ENCODE peak calls at places on chromosome 6, in eight cellular contexts. V is iPS-NIHi11, A is left ventricle myocardium inferior, C is cardiac muscle cell, I is fibroblast of mammary gland, H is GM23338, W is IMR-90, T is H9. B is an unnamed sample.

GRCh38 chr6:102686461-102686860 is 1293.0 kb downstream of the GRIK2 start:
- DNase-seq in H (no peak), T (no peak), C (no peak), V (no peak), A (no peak), I (no peak), W (no peak), B (no peak)

GRCh38 chr6:96542702-96543101 is 20.2 kb upstream of the FHL5 start:
- DNase-seq in W (no peak), H (peak), A (no peak), C (no peak), I (peak), V (no peak), T (no peak), B (peak)

GRCh38 chr6:109024784-109025183 is 69.9 kb downstream of the SESN1 start:
- DNase-seq in A (peak), C (no peak), H (peak), T (peak), W (peak), I (peak), V (peak), B (peak)

GRCh38 chr6:7424967-7425807 is 35.6 kb downstream of the RIOK1 start:
- DNase-seq in H (peak), C (peak), W (peak), T (no peak), V (peak), I (peak), A (peak), B (peak)

GRCh38 chr6:149317656-149318571 is at the start of gene TAB2:
- DNase-seq in W (no peak), C (peak), I (no peak), V (peak), H (peak), T (no peak), A (peak), B (peak)

GRCh38 chr6:3407840-3408239 is 49.0 kb downstream of the SLC22A23 start:
- DNase-seq in I (no peak), H (no peak), V (no peak), T (no peak), A (no peak), C (no peak), W (no peak), B (no peak)

GRCh38 chr6:93820465-93821082 is 401.2 kb upstream of the EPHA7 start:
- DNase-seq in V (no peak), A (no peak), I (no peak), T (no peak), C (no peak), W (no peak), H (no peak), B (no peak)

GRCh38 chr6:36706339-36706738 is 8.7 kb downstream of the RAB44 start:
- DNase-seq in T (no peak), V (no peak), C (no peak), W (no peak), I (no peak), H (no peak), A (no peak), B (no peak)

GRCh38 chr6:35328108-35328723 is 14.1 kb upstream of the PPARD start:
- DNase-seq in A (no peak), I (no peak), C (no peak), H (no peak), T (peak), V (no peak), W (no peak), B (no peak)

GRCh38 chr6:166277021-166277420 is 31.2 kb downstream of the PRR18 start:
- DNase-seq in C (no peak), T (no peak), H (peak), A (no peak), W (no peak), V (no peak), I (peak), B (peak)

GRCh38 chr6:124002377-124003081 is 198.9 kb downstream of the NKAIN2 start:
- DNase-seq in C (peak), H (no peak), W (no peak), A (no peak), T (no peak), I (no peak), V (no peak), B (peak)

GRCh38 chr6:137848672-137849071 is 18.4 kb upstream of the TNFAIP3 start:
- DNase-seq in C (no peak), H (no peak), V (no peak), W (peak), T (no peak), A (no peak), I (no peak), B (peak)

GRCh38 chr6:20402181-20403079 is 751 bp downstream of the E2F3 start:
- DNase-seq in T (peak), V (peak), I (peak), W (no peak), A (peak), C (peak), H (peak), B (peak)

GRCh38 chr6:34555328-34555727 is 801 bp downstream of the SPDEF start:
- DNase-seq in H (no peak), C (no peak), T (no peak), W (no peak), I (no peak), A (no peak), V (no peak), B (no peak)

GRCh38 chr6:136508701-136509387 is 41.4 kb downstream of the MAP7 start:
- DNase-seq in W (no peak), T (no peak), V (no peak), C (no peak), A (no peak), H (no peak), I (no peak), B (no peak)

GRCh38 chr6:91087864-91088263 is 501.0 kb upstream of the MAP3K7 start:
- DNase-seq in A (no peak), I (no peak), V (peak), T (peak), H (peak), C (no peak), W (no peak), B (no peak)

GRCh38 chr6:18154507-18155272 is at the start of gene TPMT:
- DNase-seq in I (no peak), H (peak), W (no peak), A (no peak), T (no peak), V (no peak), C (no peak), B (no peak)

GRCh38 chr6:44569131-44569530 is 181.6 kb downstream of the CDC5L start:
- DNase-seq in H (no peak), T (no peak), I (no peak), V (no peak), A (no peak), C (no peak), W (no peak), B (no peak)

GRCh38 chr6:163324928-163325784 is 89.4 kb upstream of the QKI start:
- DNase-seq in C (no peak), W (peak), H (no peak), T (no peak), I (no peak), A (peak), V (no peak), B (peak)

GRCh38 chr6:25337431-25337830 is 58.3 kb downstream of the CARMIL1 start:
- DNase-seq in A (no peak), C (no peak), I (no peak), V (no peak), H (no peak), W (no peak), T (no peak), B (no peak)

GRCh38 chr6:117229870-117230269 is 35.5 kb upstream of the VGLL2 start:
- DNase-seq in V (no peak), C (no peak), I (no peak), A (no peak), T (no peak), W (no peak), H (no peak), B (no peak)

GRCh38 chr6:6453186-6453585 is 132.7 kb upstream of the F13A1 start:
- DNase-seq in C (no peak), V (no peak), I (no peak), A (no peak), H (no peak), W (no peak), T (no peak), B (no peak)

GRCh38 chr6:65299236-65299635 is 407.8 kb downstream of the EYS start:
- DNase-seq in H (no peak), I (no peak), A (no peak), V (no peak), W (no peak), C (no peak), T (no peak), B (no peak)

GRCh38 chr6:64280569-64280968 is 645.0 kb downstream of the PHF3 start:
- DNase-seq in V (no peak), T (no peak), W (peak), H (peak), A (no peak), C (peak), I (peak), B (peak)

GRCh38 chr6:100084301-100085161 is 90.5 kb upstream of the MCHR2 start:
- DNase-seq in I (peak), T (no peak), V (no peak), H (no peak), W (peak), A (no peak), C (no peak), B (no peak)

GRCh38 chr6:105511639-105512038 is 108.8 kb upstream of the PREP start:
- DNase-seq in H (no peak), W (no peak), T (no peak), C (no peak), V (no peak), A (no peak), I (no peak), B (no peak)

GRCh38 chr6:48101277-48101676 is 9.7 kb downstream of the PTCHD4 start:
- DNase-seq in C (no peak), V (no peak), W (no peak), H (no peak), T (no peak), A (no peak), I (peak), B (peak)

GRCh38 chr6:43938178-43939101 is 168.4 kb downstream of the VEGFA start:
- DNase-seq in A (peak), W (no peak), V (no peak), C (peak), I (no peak), T (peak), H (no peak), B (no peak)

GRCh38 chr6:30876039-30876730 is 8.1 kb upstream of the DDR1 start:
- DNase-seq in W (peak), V (no peak), H (no peak), I (peak), T (no peak), C (no peak), A (no peak), B (peak)

GRCh38 chr6:150492941-150493340 is 106.7 kb upstream of the PLEKHG1 start:
- DNase-seq in T (no peak), C (no peak), I (peak), W (no peak), H (no peak), V (peak), A (no peak), B (peak)

GRCh38 chr6:16670183-16670582 is 91.1 kb downstream of the ATXN1 start:
- DNase-seq in W (no peak), I (peak), T (no peak), V (no peak), C (peak), H (no peak), A (peak), B (no peak)

GRCh38 chr6:87483929-87484328 is 11.2 kb downstream of the SLC35A1 start:
- DNase-seq in W (peak), I (peak), C (no peak), H (peak), A (no peak), V (peak), T (peak), B (peak)

GRCh38 chr6:40011844-40012243 is 77.6 kb upstream of the MOCS1 start:
- DNase-seq in H (peak), W (no peak), I (no peak), V (no peak), C (no peak), T (peak), A (no peak), B (no peak)

GRCh38 chr6:64732888-64733287 is 974.1 kb downstream of the EYS start:
- DNase-seq in H (peak), W (no peak), C (no peak), V (no peak), A (no peak), I (no peak), T (no peak), B (peak)

GRCh38 chr6:165834613-165835259 is 171.7 kb upstream of the PDE10A start:
- DNase-seq in A (peak), V (no peak), T (no peak), C (no peak), W (peak), H (no peak), I (peak), B (peak)

GRCh38 chr6:130740308-130740707 is 86.9 kb upstream of the SMLR1 start:
- DNase-seq in T (no peak), C (no peak), I (no peak), W (no peak), A (no peak), H (no peak), V (no peak), B (no peak)

GRCh38 chr6:24359640-24360454 is 2.0 kb upstream of the DCDC2 start:
- DNase-seq in A (peak), I (peak), T (peak), W (peak), C (peak), V (peak), H (peak), B (peak)